ENCODE peak calls at places on chromosomes 11 and 22, in six cellular contexts. E is germinal center; O is stimulated activated CD8-positive, alpha-beta memory T cell treated with anti-CD3 and anti-CD28 coated beads, Interleukin-7, amount 100 ng/mL, for 1 hour; U is glutamatergic neuron; R is brain microvascular endothelial cell; K is body of pancreas. P is an unnamed sample.

GRCh38 chr22:29658171-29658570 is 54.7 kb downstream of the NF2 start:
- DNase-seq in E (no peak), O (no peak), K (peak), U (no peak), R (no peak), P (no peak)

GRCh38 chr11:34625576-34625975 is 4.7 kb downstream of the EHF start:
- DNase-seq in K (no peak), O (no peak), U (no peak), E (no peak), R (no peak), P (no peak)

GRCh38 chr22:42932857-42933782 is 76.0 kb upstream of the ARFGAP3 start:
- DNase-seq in U (no peak), O (no peak), K (no peak), E (peak), R (no peak), P (no peak)

GRCh38 chr22:31344369-31345330 is 1.5 kb downstream of the PATZ1 start:
- DNase-seq in R (peak), U (peak), O (no peak), E (peak), K (peak), P (no peak)

GRCh38 chr22:26394787-26395186 is 34.3 kb upstream of the ASPHD2 start:
- DNase-seq in U (no peak), K (no peak), E (no peak), O (no peak), R (no peak), P (no peak)

GRCh38 chr22:43888740-43889139 is 3.1 kb downstream of the PNPLA5 start:
- DNase-seq in U (no peak), K (no peak), E (no peak), R (no peak), O (no peak), P (no peak)

GRCh38 chr11:86459682-86460460 is 85.2 kb downstream of the CCDC81 start:
- DNase-seq in R (peak), K (peak), O (no peak), E (no peak), U (no peak), P (peak)

GRCh38 chr11:75931124-75931523 is 116.1 kb downstream of the UVRAG start:
- DNase-seq in E (no peak), R (peak), U (no peak), K (no peak), O (no peak), P (no peak)

GRCh38 chr11:130666781-130667251 is 218.4 kb downstream of the ADAMTS15 start:
- DNase-seq in U (no peak), K (no peak), E (no peak), R (no peak), O (no peak), P (peak)

GRCh38 chr11:17257200-17257599 is 19.3 kb upstream of the NUCB2 start:
- DNase-seq in K (no peak), R (peak), O (no peak), U (no peak), E (no peak), P (no peak)

GRCh38 chr11:57476883-57477506 is 16.7 kb downstream of the RTN4RL2 start:
- DNase-seq in O (no peak), U (peak), K (peak), E (peak), R (no peak), P (no peak)

GRCh38 chr11:77039491-77040400 is 5.5 kb downstream of the B3GNT6 start:
- DNase-seq in E (peak), K (peak), R (peak), U (peak), O (no peak), P (no peak)

P was measured in H4.